ENCODE peak calls at places on chromosomes 2 and 18, in seven cellular contexts. G is H1, E is HepG2, N is GM12878, J is K562, M is SK-N-SH, Y is HCT116. T is an unnamed sample.

GRCh38 chr2:180334514-180334913 is 327.4 kb upstream of the CWC22 start:
- DNase-seq in G (no peak), E (no peak), N (peak; percentile 46), J (no peak), M (no peak), Y (no peak), T (no peak)

GRCh38 chr2:65390134-65390533 is 42.3 kb downstream of the SPRED2 start:
- DNase-seq in G (no peak), E (no peak), N (peak; percentile 71), J (no peak), M (no peak), Y (no peak), T (no peak)

GRCh38 chr2:11129598-11130449 is 25.4 kb upstream of the SLC66A3 start:
- DNase-seq in G (peak; percentile 97), E (peak; percentile 62), N (no peak), J (peak; percentile 94), M (peak; percentile 96), Y (peak; percentile 65), T (peak; percentile 43)

GRCh38 chr2:236862526-236862925 is 223.2 kb upstream of the COPS8 start:
- DNase-seq in G (peak; percentile 19), E (no peak), N (no peak), J (no peak), M (no peak), Y (no peak), T (no peak)

GRCh38 chr2:219249203-219249980 is 3.7 kb upstream of the TUBA4B start:
- DNase-seq in G (no peak), E (peak; percentile 96), N (peak; percentile 64), J (no peak), M (no peak), Y (no peak), T (peak; percentile 64)

GRCh38 chr18:76350134-76351025 is 144.7 kb downstream of the ZNF516 start:
- DNase-seq in G (no peak), E (no peak), N (no peak), J (no peak), M (no peak), Y (no peak), T (no peak)

GRCh38 chr2:3986063-3986462 is 282.7 kb downstream of the DCDC2C start:
- DNase-seq in G (no peak), E (no peak), N (no peak), J (no peak), M (no peak), Y (no peak), T (no peak)

GRCh38 chr18:6601241-6601640 is 128.3 kb upstream of the ARHGAP28 start:
- DNase-seq in G (no peak), E (no peak), N (no peak), J (no peak), M (no peak), Y (no peak), T (no peak)

GRCh38 chr2:97737421-97738235 is 24.3 kb downstream of the ZAP70 start:
- DNase-seq in G (no peak), E (no peak), N (no peak), J (no peak), M (no peak), Y (no peak), T (no peak)

GRCh38 chr2:96201338-96201737 is 7.3 kb downstream of the STARD7 start:
- DNase-seq in G (no peak), E (no peak), N (no peak), J (no peak), M (no peak), Y (no peak), T (no peak)

GRCh38 chr2:42025151-42025582 is 22.7 kb upstream of the PKDCC start:
- DNase-seq in G (no peak), E (no peak), N (no peak), J (no peak), M (peak; percentile 74), Y (no peak), T (peak; percentile 16)

GRCh38 chr2:240507778-240508251 is 50.0 kb downstream of the ANKMY1 start:
- DNase-seq in G (no peak), E (no peak), N (no peak), J (no peak), M (peak; percentile 10), Y (no peak), T (no peak)

GRCh38 chr2:143151111-143151752 is 22.0 kb downstream of the ARHGAP15 start:
- DNase-seq in G (no peak), E (no peak), N (no peak), J (no peak), M (no peak), Y (no peak), T (no peak)

GRCh38 chr18:24189007-24189528 is 50.2 kb downstream of the CABYR start:
- DNase-seq in G (no peak), E (no peak), N (peak; percentile 50), J (no peak), M (no peak), Y (no peak), T (no peak)

GRCh38 chr2:184554736-184555135 is 43.6 kb upstream of the ZNF804A start:
- DNase-seq in G (no peak), E (no peak), N (no peak), J (no peak), M (no peak), Y (no peak), T (no peak)

GRCh38 chr2:62920070-62920469 is 130.6 kb upstream of the OTX1 start:
- DNase-seq in G (no peak), E (no peak), N (no peak), J (no peak), M (no peak), Y (no peak), T (no peak)

GRCh38 chr2:26018184-26018716 is 15.6 kb upstream of the RAB10 start:
- DNase-seq in G (peak; percentile 53), E (peak; percentile 48), N (no peak), J (peak; percentile 78), M (peak; percentile 52), Y (peak; percentile 74), T (peak; percentile 22)

GRCh38 chr18:10289265-10289664 is 165.2 kb upstream of the APCDD1 start:
- DNase-seq in G (no peak), E (no peak), N (no peak), J (no peak), M (no peak), Y (no peak), T (no peak)

GRCh38 chr18:47417807-47418206 is 166.3 kb upstream of the SKOR2 start:
- DNase-seq in G (no peak), E (no peak), N (no peak), J (no peak), M (no peak), Y (no peak), T (no peak)

GRCh38 chr2:238510911-238511613 is 84.3 kb downstream of the ASB1 start:
- DNase-seq in G (no peak), E (no peak), N (no peak), J (no peak), M (no peak), Y (no peak), T (no peak)

GRCh38 chr2:147198651-147199171 is 646.1 kb upstream of the ACVR2A start:
- DNase-seq in G (no peak), E (no peak), N (no peak), J (no peak), M (no peak), Y (no peak), T (no peak)
- TF ChIP-seq JUND in G (no peak), E (no peak), N (no peak), J (no peak), M (no peak), Y (no peak), T (no peak)

DNA sequence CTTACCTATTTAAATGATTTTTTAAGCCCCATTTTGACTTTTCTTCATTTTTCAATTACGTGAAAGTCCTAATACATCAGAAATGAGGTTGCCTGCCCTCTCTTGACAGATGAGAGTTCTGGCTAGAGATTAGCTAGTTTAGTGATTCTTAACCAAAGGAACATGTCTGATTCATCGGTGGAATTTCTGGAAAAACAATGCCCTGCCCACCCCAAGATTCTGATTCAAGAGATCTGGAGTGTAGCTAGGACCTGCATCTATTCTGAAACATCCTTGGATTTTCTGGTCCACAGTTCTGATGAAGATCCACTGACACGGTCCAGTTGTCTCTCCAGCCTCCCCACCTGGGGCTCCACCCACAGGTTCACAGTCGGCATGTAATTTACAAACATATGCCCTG is 111.2 kb downstream of the KLF7 start:
- DNase-seq in G (no peak), E (no peak), N (no peak), J (no peak), M (no peak), Y (no peak), T (no peak)
- TF ChIP-seq JUND in G (no peak), E (no peak), N (no peak), J (no peak), M (no peak), Y (no peak), T (no peak)

DNA sequence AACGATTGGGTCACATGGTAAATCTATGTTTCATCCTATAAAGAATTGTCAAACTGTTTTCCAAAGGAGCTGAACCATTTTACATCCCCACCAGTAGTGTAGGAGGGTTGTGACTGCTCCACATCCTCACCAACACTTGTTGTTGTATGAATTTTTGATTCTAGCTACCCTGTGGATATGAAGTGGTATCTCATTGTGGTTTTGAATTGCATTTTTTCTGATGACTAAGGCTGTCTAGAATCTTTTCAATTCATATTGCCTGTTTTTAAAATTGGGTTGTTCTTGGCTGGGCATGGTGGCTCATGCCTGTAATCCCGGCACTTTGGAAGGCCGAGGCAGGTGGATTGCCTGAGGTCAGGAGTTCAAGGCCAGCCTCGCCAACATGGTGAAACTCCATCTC is 44.5 kb downstream of the TXNL1 start:
- DNase-seq in G (no peak), E (no peak), N (no peak), J (no peak), M (no peak), Y (no peak), T (no peak)
- TF ChIP-seq JUND in G (no peak), E (no peak), N (no peak), J (no peak), M (no peak), Y (no peak), T (no peak)

DNA sequence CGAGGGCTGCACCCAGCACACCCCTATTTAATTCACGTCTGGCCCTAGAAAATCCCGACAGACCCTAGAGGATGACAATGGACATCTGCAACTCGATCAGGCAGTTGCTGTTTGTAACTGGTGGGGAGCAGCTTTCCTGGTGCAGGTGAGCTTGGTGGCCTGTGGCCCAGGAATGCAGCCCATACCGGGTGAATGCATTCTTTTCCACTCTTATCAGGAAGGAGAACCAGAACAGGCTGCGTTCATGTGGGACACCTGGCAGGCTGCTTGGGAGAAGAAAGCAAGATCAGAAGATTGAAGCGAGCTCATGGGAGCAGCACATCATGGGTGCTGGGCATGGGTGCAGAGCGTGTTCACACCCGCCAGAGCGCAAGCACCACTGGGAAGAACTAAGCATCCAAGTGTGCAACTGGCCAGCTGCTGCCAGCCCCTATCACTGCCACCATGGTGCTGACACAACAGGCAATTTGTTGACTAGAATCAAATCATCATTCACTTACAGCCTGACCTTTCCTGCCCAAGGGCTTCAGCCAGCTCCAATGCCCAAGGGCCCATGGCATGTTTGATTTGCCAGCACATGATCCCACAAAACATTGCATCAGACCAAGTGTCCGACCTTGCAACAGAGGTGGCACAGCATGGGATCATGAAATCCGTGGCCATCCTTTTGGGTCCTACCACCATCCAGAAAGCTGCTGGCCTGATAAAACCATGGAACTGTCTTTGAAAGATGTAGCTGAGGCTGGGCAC is 241.7 kb upstream of the ID2 start:
- DNase-seq in G (no peak), E (no peak), N (no peak), J (no peak), M (no peak), Y (no peak), T (no peak)
- TF ChIP-seq JUND in G (no peak), E (no peak), N (no peak), J (no peak), M (no peak), Y (no peak), T (no peak)

T was measured in T47D.